ENCODE peak calls at places on chromosomes 13 and 19, in five cellular contexts. L is lung, D is ELF-1, M is Peyer's patch, O is bronchial epithelial cell. G is an unnamed sample.

GRCh38 chr19:20664917-20665781 is 3.8 kb upstream of the ZNF626 start:
- DNase-seq in L (no peak), D (peak; percentile 83), M (no peak), O (no peak), G (no peak)

GRCh38 chr13:46181799-46182490 is at the start of gene LCP1:
- DNase-seq in L (peak; percentile 42), D (peak; percentile 5), M (peak; percentile 88), O (no peak), G (peak; percentile 91)

GRCh38 chr13:75222031-75222430 is 259.9 kb downstream of the TBC1D4 start:
- DNase-seq in L (no peak), D (no peak), M (no peak), O (peak; percentile 26), G (no peak)

GRCh38 chr19:4431808-4432674 is 25.6 kb downstream of the UBXN6 start:
- DNase-seq in L (no peak), D (no peak), M (peak; percentile 62), O (no peak), G (no peak)

GRCh38 chr13:111547726-111548273 is 227.4 kb downstream of the TEX29 start:
- DNase-seq in L (no peak), D (no peak), M (no peak), O (no peak), G (no peak)

GRCh38 chr19:46574533-46574932 is 26.6 kb upstream of the CALM3 start:
- DNase-seq in L (no peak), D (no peak), M (no peak), O (no peak), G (no peak)

GRCh38 chr13:99614465-99614885 is 113.2 kb downstream of the TM9SF2 start:
- DNase-seq in L (no peak), D (peak; percentile 26), M (peak; percentile 64), O (peak; percentile 89), G (no peak)

GRCh38 chr13:26469602-26470001 is 87.9 kb upstream of the WASF3 start:
- DNase-seq in L (no peak), D (no peak), M (no peak), O (no peak), G (no peak)

GRCh38 chr13:19592657-19593175 is 31.4 kb upstream of the TPTE2 start:
- DNase-seq in L (no peak), D (no peak), M (no peak), O (no peak), G (no peak)

GRCh38 chr19:13727798-13728197 is 36.5 kb upstream of the MRI1 start:
- DNase-seq in L (no peak), D (no peak), M (no peak), O (no peak), G (no peak)

GRCh38 chr19:36421749-36422481 is 3.5 kb upstream of the ZFP82 start:
- DNase-seq in L (no peak), D (peak; percentile 43), M (no peak), O (no peak), G (no peak)

GRCh38 chr13:113057084-113057483 is 48.5 kb upstream of the F7 start:
- DNase-seq in L (no peak), D (no peak), M (no peak), O (no peak), G (no peak)

GRCh38 chr13:73385848-73386247 is 327.0 kb downstream of the KLF5 start:
- DNase-seq in L (no peak), D (no peak), M (no peak), O (no peak), G (no peak)

GRCh38 chr19:52603558-52604207 is 33.6 kb downstream of the ZNF701 start:
- DNase-seq in L (no peak), D (no peak), M (no peak), O (no peak), G (no peak)

GRCh38 chr13:111668451-111668850 is 348.0 kb downstream of the TEX29 start:
- DNase-seq in L (peak; percentile 25), D (no peak), M (no peak), O (no peak), G (no peak)

GRCh38 chr13:28494861-28495585 is at the start of gene FLT1:
- DNase-seq in L (no peak), D (peak; percentile 72), M (no peak), O (no peak), G (no peak)

GRCh38 chr19:45911291-45911690 is 3.3 kb downstream of the NANOS2 start:
- DNase-seq in L (no peak), D (no peak), M (no peak), O (no peak), G (no peak)

GRCh38 chr13:113851826-113852535 is 11.9 kb downstream of the GAS6 start:
- DNase-seq in L (no peak), D (no peak), M (no peak), O (no peak), G (no peak)

GRCh38 chr19:8210660-8211101 is 1.5 kb downstream of the CERS4 start:
- DNase-seq in L (no peak), D (peak; percentile 69), M (peak; percentile 51), O (no peak), G (no peak)

GRCh38 chr19:7272856-7273578 is 21.2 kb downstream of the INSR start:
- DNase-seq in L (no peak), D (no peak), M (no peak), O (no peak), G (peak; percentile 84)

GRCh38 chr19:56217039-56217949 is 15.2 kb downstream of the ZSCAN5C start:
- DNase-seq in L (no peak), D (peak; percentile 81), M (no peak), O (peak; percentile 85), G (no peak)

GRCh38 chr19:16472992-16473391 is 1.2 kb upstream of the EPS15L1 start:
- DNase-seq in L (no peak), D (no peak), M (no peak), O (no peak), G (no peak)

GRCh38 chr19:13012690-13013608 is 17.7 kb downstream of the NFIX start:
- DNase-seq in L (no peak), D (peak; percentile 74), M (peak; percentile 91), O (no peak), G (no peak)